ENCODE peak calls at places on chromosomes 7 and 10, in nine cellular contexts. K is HCT116, Y is A549, B is endothelial cell of umbilical vein, G is GM12878, O is WTC11, W is HepG2, S is K562, U is H1. H is an unnamed sample.

GRCh38 chr7:128704909-128705308 is 32.8 kb downstream of the GARIN1A start:
- DNase-seq in K (no peak), Y (no peak), B (no peak), G (no peak), O (no peak), W (no peak), S (no peak), U (no peak), H (no peak)

GRCh38 chr10:91090761-91091529 is 129.5 kb upstream of the PCGF5 start:
- DNase-seq in K (no peak), Y (no peak), B (no peak), G (no peak), O (no peak), W (peak), S (no peak), U (no peak), H (peak)

GRCh38 chr10:92538231-92538958 is 35.5 kb downstream of the IDE start:
- DNase-seq in K (no peak), Y (no peak), B (peak), G (no peak), O (no peak), W (no peak), S (no peak), U (no peak), H (no peak)

GRCh38 chr7:28815928-28816373 is 142.2 kb downstream of the TRIL start:
- DNase-seq in K (no peak), Y (no peak), B (no peak), G (peak), O (no peak), W (no peak), S (no peak), U (no peak), H (no peak)

GRCh38 chr10:16835223-16835622 is 18.0 kb upstream of the RSU1 start:
- DNase-seq in K (no peak), Y (no peak), B (no peak), G (no peak), O (no peak), W (no peak), S (no peak), U (no peak), H (no peak)

GRCh38 chr7:40507166-40507565 is 372.4 kb downstream of the SUGCT start:
- DNase-seq in K (no peak), Y (no peak), B (no peak), G (no peak), O (no peak), W (peak), S (peak), U (no peak), H (peak)

GRCh38 chr7:100673942-100674431 is 447 bp downstream of the GNB2 start:
- DNase-seq in K (no peak), Y (no peak), B (no peak), G (no peak), O (no peak), W (no peak), S (peak), U (no peak), H (peak)

GRCh38 chr7:158019726-158020705 is 567.6 kb downstream of the PTPRN2 start:
- DNase-seq in K (no peak), Y (no peak), B (no peak), G (no peak), O (no peak), W (no peak), S (no peak), U (no peak), H (no peak)

GRCh38 chr7:4871930-4872675 is 10.3 kb upstream of the PAPOLB start:
- DNase-seq in K (no peak), Y (no peak), B (no peak), G (no peak), O (no peak), W (no peak), S (peak), U (no peak), H (no peak)

GRCh38 chr10:48957361-48957760 is 17.7 kb upstream of the LRRC18 start:
- DNase-seq in K (no peak), Y (no peak), B (no peak), G (no peak), O (no peak), W (no peak), S (no peak), U (no peak), H (no peak)

GRCh38 chr7:40469481-40469880 is 334.7 kb downstream of the SUGCT start:
- DNase-seq in K (no peak), Y (no peak), B (no peak), G (no peak), O (no peak), W (no peak), S (no peak), U (no peak), H (no peak)

GRCh38 chr10:93435621-93436385 is 46.3 kb downstream of the MYOF start:
- DNase-seq in K (no peak), Y (no peak), B (peak), G (no peak), O (no peak), W (peak), S (no peak), U (no peak), H (peak)

GRCh38 chr7:123871998-123872867 is 27.3 kb downstream of the HYAL4 start:
- DNase-seq in K (peak), Y (peak), B (peak), G (no peak), O (peak), W (peak), S (no peak), U (peak), H (peak)

GRCh38 chr7:95899919-95900513 is 127.7 kb downstream of the DYNC1I1 start:
- DNase-seq in K (no peak), Y (no peak), B (no peak), G (no peak), O (peak), W (peak), S (no peak), U (no peak), H (peak)
- TF ChIP-seq CTCF in K (no peak), Y (no peak), B (no peak), G (no peak), O (no peak), W (peak), S (peak), U (peak), H (peak)

DNA sequence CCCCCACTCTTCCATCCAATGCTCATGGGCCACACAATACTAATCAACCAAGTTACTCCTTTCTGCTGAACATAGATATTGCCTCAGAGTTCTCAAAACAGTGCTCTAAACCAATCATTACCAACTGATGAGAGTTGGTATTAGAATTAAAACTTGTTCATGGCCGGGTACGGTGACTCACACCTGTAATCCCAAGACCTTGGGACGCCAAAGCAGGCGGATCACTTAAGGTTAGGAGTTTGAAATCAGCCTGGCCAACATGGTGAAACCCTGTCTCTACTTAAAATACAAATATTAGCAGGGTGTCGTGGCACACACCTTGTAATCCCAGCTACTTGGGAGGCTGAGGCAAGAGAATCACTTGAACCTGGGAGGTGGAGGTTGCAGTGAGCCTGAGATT is 8.2 kb downstream of the TM9SF3 start:
- DNase-seq in K (no peak), Y (no peak), B (no peak), G (no peak), O (no peak), W (no peak), S (no peak), U (no peak), H (no peak)
- TF ChIP-seq MAX in K (no peak), Y (no peak), B (no peak), G (no peak), O (no peak), W (no peak), S (no peak), U (no peak), H (no peak)

GRCh38 chr7:49791089-49791741 is 17.8 kb downstream of the VWC2 start:
- DNase-seq in K (no peak), Y (peak), B (no peak), G (no peak), O (peak), W (peak), S (no peak), U (peak), H (peak)
- TF ChIP-seq CTCF in K (no peak), Y (peak), B (no peak), G (peak), O (no peak), W (peak), S (no peak), U (peak), H (peak)

GRCh38 chr7:75695036-75695435 is 43.7 kb downstream of the HIP1 start:
- DNase-seq in K (no peak), Y (no peak), B (no peak), G (no peak), O (no peak), W (no peak), S (no peak), U (no peak), H (no peak)
- TF ChIP-seq MAX in K (no peak), Y (no peak), B (no peak), G (no peak), O (no peak), W (no peak), S (no peak), U (no peak), H (no peak)

DNA sequence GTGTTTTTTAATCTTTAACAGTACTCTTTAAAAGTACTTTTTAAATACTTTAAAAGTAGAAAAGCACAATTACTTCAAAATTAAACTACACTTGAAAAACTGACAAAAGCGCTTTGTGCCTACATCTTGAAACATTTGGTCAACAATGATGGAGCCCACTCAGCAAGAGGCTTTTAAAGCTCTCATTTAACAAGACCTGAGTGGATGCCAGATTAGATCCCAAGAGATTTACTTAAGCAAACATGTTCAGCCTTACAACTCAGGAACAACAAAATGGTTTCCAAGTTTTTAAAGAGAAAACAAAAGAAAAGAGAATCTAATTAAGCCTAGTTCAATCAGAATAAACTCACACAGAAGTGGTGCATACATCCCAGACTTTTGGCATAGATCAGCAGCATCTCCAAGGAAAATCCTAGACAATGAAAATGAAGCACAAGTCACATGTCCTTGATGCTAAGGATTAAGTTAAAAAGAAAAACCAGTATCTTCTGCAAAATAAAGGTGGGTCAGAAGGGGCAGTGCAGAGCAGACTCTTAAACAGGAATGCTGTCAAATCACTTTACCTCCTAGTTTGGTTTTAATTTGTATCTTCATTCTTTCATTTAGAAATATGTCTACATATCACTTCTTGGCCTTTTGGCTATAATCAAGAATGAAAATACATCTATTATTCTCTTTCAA is 26.2 kb downstream of the HIBADH start:
- DNase-seq in K (no peak), Y (no peak), B (no peak), G (no peak), O (no peak), W (no peak), S (no peak), U (no peak), H (no peak)
- TF ChIP-seq CTCF in K (no peak), Y (no peak), B (no peak), G (no peak), O (no peak), W (no peak), S (no peak), U (peak), H (no peak)

H was measured in NB4.